ENCODE peak calls at places on chromosome 18, in four cellular contexts. One of them, this sample, is unnamed.

GRCh38 chr18:62329676-62330454 is 4.8 kb downstream of the TNFRSF11A start:
- DNase-seq in GM12878: no peak
- DNase-seq in HepG2: peak; percentile 52
- DNase-seq in K562: no peak
- DNase-seq in this sample: no peak

GRCh38 chr18:34397286-34397896 is 172.7 kb upstream of the NOL4 start:
- DNase-seq in GM12878: no peak
- DNase-seq in K562: no peak
- DNase-seq in HepG2: peak; percentile 70
- DNase-seq in this sample: no peak

GRCh38 chr18:70181015-70181414 is 24.5 kb downstream of the RTTN start:
- DNase-seq in HepG2: peak; percentile 69
- DNase-seq in GM12878: no peak
- DNase-seq in K562: no peak
- DNase-seq in this sample: no peak

GRCh38 chr18:47113796-47114540 is 36.3 kb downstream of the HDHD2 start:
- DNase-seq in HepG2: no peak
- DNase-seq in GM12878: no peak
- DNase-seq in K562: no peak
- DNase-seq in this sample: no peak

GRCh38 chr18:44668280-44668975 is 12.3 kb upstream of the SETBP1 start:
- DNase-seq in K562: no peak
- DNase-seq in GM12878: no peak
- DNase-seq in HepG2: no peak
- DNase-seq in this sample: no peak

GRCh38 chr18:21803495-21803894 is 62.9 kb downstream of the MIB1 start:
- DNase-seq in GM12878: no peak
- DNase-seq in HepG2: peak; percentile 63
- DNase-seq in K562: no peak
- DNase-seq in this sample: no peak

GRCh38 chr18:12470382-12471090 is 62.8 kb downstream of the PRELID3A start:
- DNase-seq in GM12878: no peak
- DNase-seq in HepG2: no peak
- DNase-seq in K562: no peak
- DNase-seq in this sample: no peak

GRCh38 chr18:11676867-11677266 is 12.2 kb upstream of the GNAL start:
- DNase-seq in K562: peak; percentile 30
- DNase-seq in HepG2: no peak
- DNase-seq in GM12878: no peak
- DNase-seq in this sample: no peak

GRCh38 chr18:76985156-76985950 is 147.2 kb downstream of the MBP start:
- DNase-seq in K562: no peak
- DNase-seq in GM12878: no peak
- DNase-seq in HepG2: no peak
- DNase-seq in this sample: no peak

GRCh38 chr18:9474103-9474982 is 970 bp upstream of the RALBP1 start:
- DNase-seq in HepG2: peak; percentile 66
- DNase-seq in K562: peak; percentile 75
- DNase-seq in GM12878: no peak
- DNase-seq in this sample: peak; percentile 50

GRCh38 chr18:74278983-74279382 is 12.8 kb downstream of the CYB5A start:
- DNase-seq in K562: no peak
- DNase-seq in HepG2: no peak
- DNase-seq in GM12878: no peak
- DNase-seq in this sample: no peak

GRCh38 chr18:76414936-76415621 is 80.0 kb downstream of the ZNF516 start:
- DNase-seq in K562: no peak
- DNase-seq in HepG2: no peak
- DNase-seq in GM12878: no peak
- DNase-seq in this sample: no peak

GRCh38 chr18:9147440-9148238 is 11.1 kb downstream of the ANKRD12 start:
- DNase-seq in HepG2: peak; percentile 72
- DNase-seq in GM12878: peak; percentile 53
- DNase-seq in K562: peak; percentile 62
- DNase-seq in this sample: peak; percentile 26

GRCh38 chr18:9708057-9708881 is at the start of gene RAB31:
- DNase-seq in K562: peak; percentile 91
- DNase-seq in HepG2: no peak
- DNase-seq in GM12878: no peak
- DNase-seq in this sample: peak; percentile 59

GRCh38 chr18:36511791-36512352 is 214.4 kb downstream of the FHOD3 start:
- DNase-seq in HepG2: no peak
- DNase-seq in GM12878: no peak
- DNase-seq in K562: no peak
- DNase-seq in this sample: peak; percentile 69

GRCh38 chr18:7370375-7370774 is 139.5 kb downstream of the LRRC30 start:
- DNase-seq in HepG2: no peak
- DNase-seq in K562: no peak
- DNase-seq in GM12878: no peak
- DNase-seq in this sample: no peak

GRCh38 chr18:48859311-48860275 is 91.2 kb downstream of the SMAD7 start:
- DNase-seq in K562: no peak
- DNase-seq in HepG2: no peak
- DNase-seq in GM12878: no peak
- DNase-seq in this sample: no peak

GRCh38 chr18:45156941-45157340 is 458.3 kb upstream of the SLC14A2 start:
- DNase-seq in HepG2: no peak
- DNase-seq in K562: no peak
- DNase-seq in GM12878: no peak
- DNase-seq in this sample: no peak

GRCh38 chr18:59311631-59312030 is 6.8 kb downstream of the CPLX4 start:
- DNase-seq in GM12878: no peak
- DNase-seq in HepG2: no peak
- DNase-seq in K562: no peak
- DNase-seq in this sample: no peak

GRCh38 chr18:26515643-26516495 is 32.5 kb downstream of the KCTD1 start:
- DNase-seq in K562: no peak
- DNase-seq in HepG2: no peak
- DNase-seq in GM12878: no peak
- DNase-seq in this sample: no peak

GRCh38 chr18:54973046-54973445 is 13.8 kb upstream of the CCDC68 start:
- DNase-seq in HepG2: no peak
- DNase-seq in K562: no peak
- DNase-seq in GM12878: no peak
- DNase-seq in this sample: no peak

GRCh38 chr18:12408247-12408869 is 629 bp downstream of the PRELID3A start:
- DNase-seq in GM12878: no peak
- DNase-seq in K562: no peak
- DNase-seq in HepG2: no peak
- DNase-seq in this sample: no peak

GRCh38 chr18:50678651-50679415 is 118.9 kb downstream of the MAPK4 start:
- DNase-seq in GM12878: no peak
- DNase-seq in K562: no peak
- DNase-seq in HepG2: no peak
- DNase-seq in this sample: no peak

GRCh38 chr18:49041677-49042570 is 91.2 kb upstream of the SMAD7 start:
- DNase-seq in GM12878: no peak
- DNase-seq in K562: no peak
- DNase-seq in HepG2: peak; percentile 40
- DNase-seq in this sample: no peak

GRCh38 chr18:50286391-50287027 is 983 bp downstream of the CXXC1 start:
- DNase-seq in GM12878: no peak
- DNase-seq in K562: peak; percentile 56
- DNase-seq in HepG2: no peak
- DNase-seq in this sample: no peak

GRCh38 chr18:49754866-49755265 is 58.5 kb downstream of the ACAA2 start:
- DNase-seq in K562: no peak
- DNase-seq in GM12878: no peak
- DNase-seq in HepG2: no peak
- DNase-seq in this sample: no peak

GRCh38 chr18:46402396-46402795 is 254.6 kb downstream of the LOXHD1 start:
- DNase-seq in HepG2: no peak
- DNase-seq in K562: no peak
- DNase-seq in GM12878: no peak
- DNase-seq in this sample: no peak

GRCh38 chr18:31798399-31798798 is 37.7 kb upstream of the SLC25A52 start:
- DNase-seq in K562: no peak
- DNase-seq in GM12878: no peak
- DNase-seq in HepG2: no peak
- DNase-seq in this sample: no peak
- TF ChIP-seq FOXK2 in K562: no peak
- TF ChIP-seq FOXK2 in GM12878: no peak
- TF ChIP-seq FOXK2 in HepG2: no peak
- TF ChIP-seq FOXK2 in this sample: no peak

DNA sequence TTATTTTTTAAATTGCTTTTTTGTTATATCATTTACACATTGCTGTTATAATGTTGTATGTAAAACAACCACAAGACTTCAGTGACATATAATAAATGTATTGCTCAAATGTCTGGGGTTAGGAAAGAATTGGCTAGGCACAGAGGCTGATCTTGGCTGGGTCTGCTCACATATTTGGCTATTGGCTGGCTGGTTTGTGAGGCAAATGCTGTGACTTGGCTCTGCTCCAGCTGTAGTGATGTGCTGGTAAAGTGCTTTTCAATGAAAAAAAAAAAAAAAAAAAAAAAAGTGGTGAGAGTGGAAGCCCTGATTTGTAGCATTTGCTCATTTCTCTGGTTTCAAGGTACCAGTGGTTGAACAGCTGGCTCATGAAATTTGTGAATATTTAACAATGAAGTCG is 43.6 kb upstream of the RIT2 start:
- DNase-seq in K562: no peak
- DNase-seq in GM12878: no peak
- DNase-seq in HepG2: no peak
- DNase-seq in this sample: no peak
- TF ChIP-seq FOXK2 in K562: no peak
- TF ChIP-seq FOXK2 in GM12878: no peak
- TF ChIP-seq FOXK2 in HepG2: no peak
- TF ChIP-seq FOXK2 in this sample: no peak

GRCh38 chr18:23038712-23039111 is 96.6 kb upstream of the CABLES1 start:
- DNase-seq in GM12878: no peak
- DNase-seq in HepG2: no peak
- DNase-seq in K562: no peak
- DNase-seq in this sample: no peak
- TF ChIP-seq FOXK2 in GM12878: no peak
- TF ChIP-seq FOXK2 in HepG2: no peak
- TF ChIP-seq FOXK2 in K562: no peak
- TF ChIP-seq FOXK2 in this sample: no peak

DNA sequence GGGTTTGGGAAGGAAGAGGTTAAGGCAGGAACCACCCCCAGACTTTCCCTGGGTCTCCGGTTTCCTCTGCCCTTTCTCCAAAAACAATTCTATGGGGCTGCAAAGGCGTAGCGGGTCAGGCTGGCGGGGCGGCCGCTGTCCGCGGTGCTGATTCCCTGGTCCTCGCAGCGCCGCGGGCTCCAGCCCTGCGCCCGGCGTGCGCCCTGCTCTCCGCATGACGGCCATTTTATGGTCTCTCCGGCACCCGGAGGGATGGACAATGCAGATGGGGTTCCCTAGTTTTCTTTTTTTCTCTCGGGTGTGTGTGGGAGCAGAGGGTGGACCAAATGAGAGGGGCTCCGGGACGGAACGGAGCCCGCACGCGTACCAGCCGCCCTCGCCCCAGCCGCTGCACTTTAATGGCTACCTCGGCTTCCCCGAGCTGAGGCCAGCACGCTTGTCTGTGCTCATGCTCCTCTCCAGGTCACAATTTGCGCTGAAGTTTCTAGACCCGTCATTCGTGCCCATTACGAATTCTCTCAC is 1.6 kb downstream of the ST8SIA3 start:
- DNase-seq in HepG2: peak; percentile 2
- DNase-seq in K562: peak; percentile 54
- DNase-seq in GM12878: no peak
- DNase-seq in this sample: peak; percentile 74
- TF ChIP-seq FOXK2 in HepG2: no peak
- TF ChIP-seq FOXK2 in K562: no peak
- TF ChIP-seq FOXK2 in GM12878: no peak
- TF ChIP-seq FOXK2 in this sample: no peak

GRCh38 chr18:32934201-32934600 is 161.4 kb upstream of the KLHL14 start:
- DNase-seq in GM12878: no peak
- DNase-seq in HepG2: no peak
- DNase-seq in K562: no peak
- DNase-seq in this sample: no peak

GRCh38 chr18:32930695-32931301 is 158.0 kb upstream of the KLHL14 start:
- DNase-seq in GM12878: no peak
- DNase-seq in HepG2: peak; percentile 55
- DNase-seq in K562: peak; percentile 10
- DNase-seq in this sample: peak; percentile 74

GRCh38 chr18:32929213-32929612 is 156.4 kb upstream of the KLHL14 start:
- DNase-seq in K562: no peak
- DNase-seq in HepG2: no peak
- DNase-seq in GM12878: no peak
- DNase-seq in this sample: no peak
- TF ChIP-seq FOXK2 in K562: no peak
- TF ChIP-seq FOXK2 in HepG2: no peak
- TF ChIP-seq FOXK2 in GM12878: no peak
- TF ChIP-seq FOXK2 in this sample: no peak

DNA sequence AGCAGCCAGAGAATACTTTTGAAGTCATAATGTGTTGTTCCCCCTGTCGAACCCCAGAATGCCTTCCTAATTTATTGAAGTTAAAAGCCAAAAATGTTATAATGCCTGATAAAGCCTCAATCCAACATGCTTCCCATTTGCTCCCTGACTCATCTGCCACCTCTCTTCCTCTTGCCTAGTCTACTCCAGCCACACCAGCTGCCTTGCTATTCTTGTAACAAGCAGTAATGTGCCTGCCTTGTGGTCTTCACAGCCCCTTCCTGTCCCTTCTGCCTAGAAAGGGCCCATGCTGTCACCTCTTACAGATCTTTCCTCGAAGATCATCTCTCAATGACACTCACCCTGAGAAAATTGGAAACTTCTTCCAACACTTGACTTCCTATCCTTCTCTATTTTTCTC is 231.6 kb upstream of the CDH2 start:
- DNase-seq in GM12878: no peak
- DNase-seq in K562: no peak
- DNase-seq in HepG2: no peak
- DNase-seq in this sample: no peak
- TF ChIP-seq FOXK2 in GM12878: no peak
- TF ChIP-seq FOXK2 in K562: no peak
- TF ChIP-seq FOXK2 in HepG2: no peak
- TF ChIP-seq FOXK2 in this sample: no peak